ENCODE peak calls at places on chromosomes 5 and 9, in six cellular contexts. One of them, this sample, is unnamed.

GRCh38 chr9:129748249-129748648 is 4.6 kb downstream of the PTGES start:
- DNase-seq in activated T-cell treated with anti-CD3 and anti-CD28 coated beads, Interleukin-2, amount 50 U/mL, for 24 hours: no peak
- DNase-seq in NCI-H748 treated with DMSO at 0.1 percent for 48 hours: no peak
- DNase-seq in GM23248: peak
- DNase-seq in stimulated activated CD8-positive, alpha-beta memory T cell treated with anti-CD3 and anti-CD28 coated beads, Interleukin-4, amount 100 ng/mL, for 4 hours: no peak
- DNase-seq in C1 segment of cervical spinal cord: no peak
- DNase-seq in this sample: no peak

GRCh38 chr9:127166651-127167524 is 44.5 kb upstream of the ANGPTL2 start:
- DNase-seq in stimulated activated CD8-positive, alpha-beta memory T cell treated with anti-CD3 and anti-CD28 coated beads, Interleukin-4, amount 100 ng/mL, for 4 hours: no peak
- DNase-seq in activated T-cell treated with anti-CD3 and anti-CD28 coated beads, Interleukin-2, amount 50 U/mL, for 24 hours: no peak
- DNase-seq in NCI-H748 treated with DMSO at 0.1 percent for 48 hours: no peak
- DNase-seq in C1 segment of cervical spinal cord: no peak
- DNase-seq in GM23248: peak
- DNase-seq in this sample: no peak

GRCh38 chr5:1521671-1522600 is 1.8 kb downstream of the LPCAT1 start:
- DNase-seq in C1 segment of cervical spinal cord: no peak
- DNase-seq in stimulated activated CD8-positive, alpha-beta memory T cell treated with anti-CD3 and anti-CD28 coated beads, Interleukin-4, amount 100 ng/mL, for 4 hours: no peak
- DNase-seq in NCI-H748 treated with DMSO at 0.1 percent for 48 hours: no peak
- DNase-seq in activated T-cell treated with anti-CD3 and anti-CD28 coated beads, Interleukin-2, amount 50 U/mL, for 24 hours: peak
- DNase-seq in GM23248: peak
- DNase-seq in this sample: no peak

GRCh38 chr5:92378961-92379611 is 996.0 kb upstream of the ARRDC3 start:
- DNase-seq in stimulated activated CD8-positive, alpha-beta memory T cell treated with anti-CD3 and anti-CD28 coated beads, Interleukin-4, amount 100 ng/mL, for 4 hours: no peak
- DNase-seq in NCI-H748 treated with DMSO at 0.1 percent for 48 hours: no peak
- DNase-seq in C1 segment of cervical spinal cord: no peak
- DNase-seq in GM23248: peak
- DNase-seq in activated T-cell treated with anti-CD3 and anti-CD28 coated beads, Interleukin-2, amount 50 U/mL, for 24 hours: no peak
- DNase-seq in this sample: no peak

GRCh38 chr9:99820330-99821186 is 1.1 kb upstream of the NR4A3 start:
- DNase-seq in C1 segment of cervical spinal cord: peak
- DNase-seq in stimulated activated CD8-positive, alpha-beta memory T cell treated with anti-CD3 and anti-CD28 coated beads, Interleukin-4, amount 100 ng/mL, for 4 hours: peak
- DNase-seq in GM23248: peak
- DNase-seq in NCI-H748 treated with DMSO at 0.1 percent for 48 hours: peak
- DNase-seq in activated T-cell treated with anti-CD3 and anti-CD28 coated beads, Interleukin-2, amount 50 U/mL, for 24 hours: peak
- DNase-seq in this sample: peak

GRCh38 chr5:77679791-77680190 is 41.3 kb upstream of the OTP start:
- DNase-seq in NCI-H748 treated with DMSO at 0.1 percent for 48 hours: no peak
- DNase-seq in activated T-cell treated with anti-CD3 and anti-CD28 coated beads, Interleukin-2, amount 50 U/mL, for 24 hours: no peak
- DNase-seq in C1 segment of cervical spinal cord: no peak
- DNase-seq in GM23248: peak
- DNase-seq in stimulated activated CD8-positive, alpha-beta memory T cell treated with anti-CD3 and anti-CD28 coated beads, Interleukin-4, amount 100 ng/mL, for 4 hours: no peak
- DNase-seq in this sample: no peak

GRCh38 chr9:134501266-134502181 is 140.1 kb upstream of the COL5A1 start:
- DNase-seq in C1 segment of cervical spinal cord: no peak
- DNase-seq in GM23248: no peak
- DNase-seq in activated T-cell treated with anti-CD3 and anti-CD28 coated beads, Interleukin-2, amount 50 U/mL, for 24 hours: no peak
- DNase-seq in NCI-H748 treated with DMSO at 0.1 percent for 48 hours: no peak
- DNase-seq in stimulated activated CD8-positive, alpha-beta memory T cell treated with anti-CD3 and anti-CD28 coated beads, Interleukin-4, amount 100 ng/mL, for 4 hours: no peak
- DNase-seq in this sample: no peak

GRCh38 chr5:54243483-54244080 is 66.8 kb downstream of the ARL15 start:
- DNase-seq in activated T-cell treated with anti-CD3 and anti-CD28 coated beads, Interleukin-2, amount 50 U/mL, for 24 hours: no peak
- DNase-seq in C1 segment of cervical spinal cord: no peak
- DNase-seq in stimulated activated CD8-positive, alpha-beta memory T cell treated with anti-CD3 and anti-CD28 coated beads, Interleukin-4, amount 100 ng/mL, for 4 hours: no peak
- DNase-seq in GM23248: peak
- DNase-seq in NCI-H748 treated with DMSO at 0.1 percent for 48 hours: peak
- DNase-seq in this sample: peak

GRCh38 chr5:6745706-6746217 is 32.5 kb downstream of the TENT4A start:
- DNase-seq in NCI-H748 treated with DMSO at 0.1 percent for 48 hours: peak
- DNase-seq in activated T-cell treated with anti-CD3 and anti-CD28 coated beads, Interleukin-2, amount 50 U/mL, for 24 hours: peak
- DNase-seq in GM23248: peak
- DNase-seq in stimulated activated CD8-positive, alpha-beta memory T cell treated with anti-CD3 and anti-CD28 coated beads, Interleukin-4, amount 100 ng/mL, for 4 hours: no peak
- DNase-seq in C1 segment of cervical spinal cord: no peak
- DNase-seq in this sample: peak

GRCh38 chr9:107208121-107208520 is 75.0 kb upstream of the RAD23B start:
- DNase-seq in GM23248: peak
- DNase-seq in C1 segment of cervical spinal cord: no peak
- DNase-seq in activated T-cell treated with anti-CD3 and anti-CD28 coated beads, Interleukin-2, amount 50 U/mL, for 24 hours: no peak
- DNase-seq in NCI-H748 treated with DMSO at 0.1 percent for 48 hours: no peak
- DNase-seq in stimulated activated CD8-positive, alpha-beta memory T cell treated with anti-CD3 and anti-CD28 coated beads, Interleukin-4, amount 100 ng/mL, for 4 hours: no peak
- DNase-seq in this sample: no peak

GRCh38 chr9:755454-756381 is 85.8 kb upstream of the DMRT1 start:
- DNase-seq in C1 segment of cervical spinal cord: no peak
- DNase-seq in NCI-H748 treated with DMSO at 0.1 percent for 48 hours: no peak
- DNase-seq in GM23248: peak
- DNase-seq in stimulated activated CD8-positive, alpha-beta memory T cell treated with anti-CD3 and anti-CD28 coated beads, Interleukin-4, amount 100 ng/mL, for 4 hours: no peak
- DNase-seq in activated T-cell treated with anti-CD3 and anti-CD28 coated beads, Interleukin-2, amount 50 U/mL, for 24 hours: no peak
- DNase-seq in this sample: no peak

GRCh38 chr9:130869250-130869649 is 27.4 kb downstream of the QRFP start:
- DNase-seq in GM23248: peak
- DNase-seq in activated T-cell treated with anti-CD3 and anti-CD28 coated beads, Interleukin-2, amount 50 U/mL, for 24 hours: no peak
- DNase-seq in C1 segment of cervical spinal cord: no peak
- DNase-seq in NCI-H748 treated with DMSO at 0.1 percent for 48 hours: no peak
- DNase-seq in stimulated activated CD8-positive, alpha-beta memory T cell treated with anti-CD3 and anti-CD28 coated beads, Interleukin-4, amount 100 ng/mL, for 4 hours: no peak
- DNase-seq in this sample: no peak

GRCh38 chr9:101593345-101593744 is 1.4 kb downstream of the PPP3R2 start:
- DNase-seq in GM23248: no peak
- DNase-seq in C1 segment of cervical spinal cord: no peak
- DNase-seq in stimulated activated CD8-positive, alpha-beta memory T cell treated with anti-CD3 and anti-CD28 coated beads, Interleukin-4, amount 100 ng/mL, for 4 hours: no peak
- DNase-seq in activated T-cell treated with anti-CD3 and anti-CD28 coated beads, Interleukin-2, amount 50 U/mL, for 24 hours: no peak
- DNase-seq in NCI-H748 treated with DMSO at 0.1 percent for 48 hours: no peak
- DNase-seq in this sample: no peak

GRCh38 chr5:53160895-53161294 is 51.3 kb upstream of the MOCS2 start:
- DNase-seq in activated T-cell treated with anti-CD3 and anti-CD28 coated beads, Interleukin-2, amount 50 U/mL, for 24 hours: no peak
- DNase-seq in C1 segment of cervical spinal cord: no peak
- DNase-seq in stimulated activated CD8-positive, alpha-beta memory T cell treated with anti-CD3 and anti-CD28 coated beads, Interleukin-4, amount 100 ng/mL, for 4 hours: no peak
- DNase-seq in NCI-H748 treated with DMSO at 0.1 percent for 48 hours: no peak
- DNase-seq in GM23248: no peak
- DNase-seq in this sample: no peak

GRCh38 chr5:66178799-66179198 is 34.7 kb downstream of the SREK1 start:
- DNase-seq in activated T-cell treated with anti-CD3 and anti-CD28 coated beads, Interleukin-2, amount 50 U/mL, for 24 hours: no peak
- DNase-seq in C1 segment of cervical spinal cord: no peak
- DNase-seq in GM23248: no peak
- DNase-seq in NCI-H748 treated with DMSO at 0.1 percent for 48 hours: no peak
- DNase-seq in stimulated activated CD8-positive, alpha-beta memory T cell treated with anti-CD3 and anti-CD28 coated beads, Interleukin-4, amount 100 ng/mL, for 4 hours: no peak
- DNase-seq in this sample: no peak

GRCh38 chr5:120866997-120867396 is 402.9 kb downstream of the PRR16 start:
- DNase-seq in GM23248: no peak
- DNase-seq in stimulated activated CD8-positive, alpha-beta memory T cell treated with anti-CD3 and anti-CD28 coated beads, Interleukin-4, amount 100 ng/mL, for 4 hours: no peak
- DNase-seq in C1 segment of cervical spinal cord: no peak
- DNase-seq in activated T-cell treated with anti-CD3 and anti-CD28 coated beads, Interleukin-2, amount 50 U/mL, for 24 hours: no peak
- DNase-seq in NCI-H748 treated with DMSO at 0.1 percent for 48 hours: no peak
- DNase-seq in this sample: no peak

GRCh38 chr5:157947156-157947555 is 88.2 kb upstream of the CLINT1 start:
- DNase-seq in stimulated activated CD8-positive, alpha-beta memory T cell treated with anti-CD3 and anti-CD28 coated beads, Interleukin-4, amount 100 ng/mL, for 4 hours: no peak
- DNase-seq in C1 segment of cervical spinal cord: no peak
- DNase-seq in GM23248: no peak
- DNase-seq in NCI-H748 treated with DMSO at 0.1 percent for 48 hours: no peak
- DNase-seq in activated T-cell treated with anti-CD3 and anti-CD28 coated beads, Interleukin-2, amount 50 U/mL, for 24 hours: no peak
- DNase-seq in this sample: no peak

GRCh38 chr5:91301459-91301858 is 81.7 kb downstream of the ARRDC3 start:
- DNase-seq in GM23248: peak
- DNase-seq in C1 segment of cervical spinal cord: no peak
- DNase-seq in NCI-H748 treated with DMSO at 0.1 percent for 48 hours: no peak
- DNase-seq in activated T-cell treated with anti-CD3 and anti-CD28 coated beads, Interleukin-2, amount 50 U/mL, for 24 hours: no peak
- DNase-seq in stimulated activated CD8-positive, alpha-beta memory T cell treated with anti-CD3 and anti-CD28 coated beads, Interleukin-4, amount 100 ng/mL, for 4 hours: no peak
- DNase-seq in this sample: no peak

GRCh38 chr9:133506653-133507038 is 18.1 kb downstream of the MYMK start:
- DNase-seq in stimulated activated CD8-positive, alpha-beta memory T cell treated with anti-CD3 and anti-CD28 coated beads, Interleukin-4, amount 100 ng/mL, for 4 hours: no peak
- DNase-seq in C1 segment of cervical spinal cord: no peak
- DNase-seq in activated T-cell treated with anti-CD3 and anti-CD28 coated beads, Interleukin-2, amount 50 U/mL, for 24 hours: no peak
- DNase-seq in GM23248: peak
- DNase-seq in NCI-H748 treated with DMSO at 0.1 percent for 48 hours: no peak
- DNase-seq in this sample: no peak

GRCh38 chr9:114096866-114097612 is 2.1 kb downstream of the KIF12 start:
- DNase-seq in NCI-H748 treated with DMSO at 0.1 percent for 48 hours: no peak
- DNase-seq in stimulated activated CD8-positive, alpha-beta memory T cell treated with anti-CD3 and anti-CD28 coated beads, Interleukin-4, amount 100 ng/mL, for 4 hours: no peak
- DNase-seq in GM23248: no peak
- DNase-seq in activated T-cell treated with anti-CD3 and anti-CD28 coated beads, Interleukin-2, amount 50 U/mL, for 24 hours: no peak
- DNase-seq in C1 segment of cervical spinal cord: no peak
- DNase-seq in this sample: no peak

GRCh38 chr5:6783787-6784186 is 70.6 kb downstream of the TENT4A start:
- DNase-seq in activated T-cell treated with anti-CD3 and anti-CD28 coated beads, Interleukin-2, amount 50 U/mL, for 24 hours: no peak
- DNase-seq in C1 segment of cervical spinal cord: no peak
- DNase-seq in GM23248: no peak
- DNase-seq in NCI-H748 treated with DMSO at 0.1 percent for 48 hours: no peak
- DNase-seq in stimulated activated CD8-positive, alpha-beta memory T cell treated with anti-CD3 and anti-CD28 coated beads, Interleukin-4, amount 100 ng/mL, for 4 hours: no peak
- DNase-seq in this sample: no peak

GRCh38 chr5:133642153-133642552 is 29.8 kb upstream of the FSTL4 start:
- DNase-seq in C1 segment of cervical spinal cord: no peak
- DNase-seq in GM23248: no peak
- DNase-seq in NCI-H748 treated with DMSO at 0.1 percent for 48 hours: no peak
- DNase-seq in activated T-cell treated with anti-CD3 and anti-CD28 coated beads, Interleukin-2, amount 50 U/mL, for 24 hours: no peak
- DNase-seq in stimulated activated CD8-positive, alpha-beta memory T cell treated with anti-CD3 and anti-CD28 coated beads, Interleukin-4, amount 100 ng/mL, for 4 hours: no peak
- DNase-seq in this sample: no peak

GRCh38 chr5:170448221-170448620 is 55.6 kb upstream of the KCNIP1 start:
- DNase-seq in stimulated activated CD8-positive, alpha-beta memory T cell treated with anti-CD3 and anti-CD28 coated beads, Interleukin-4, amount 100 ng/mL, for 4 hours: no peak
- DNase-seq in GM23248: no peak
- DNase-seq in C1 segment of cervical spinal cord: no peak
- DNase-seq in NCI-H748 treated with DMSO at 0.1 percent for 48 hours: no peak
- DNase-seq in activated T-cell treated with anti-CD3 and anti-CD28 coated beads, Interleukin-2, amount 50 U/mL, for 24 hours: no peak
- DNase-seq in this sample: no peak

GRCh38 chr5:95572016-95572415 is 17.1 kb downstream of the ARSK start:
- DNase-seq in NCI-H748 treated with DMSO at 0.1 percent for 48 hours: no peak
- DNase-seq in activated T-cell treated with anti-CD3 and anti-CD28 coated beads, Interleukin-2, amount 50 U/mL, for 24 hours: no peak
- DNase-seq in GM23248: no peak
- DNase-seq in stimulated activated CD8-positive, alpha-beta memory T cell treated with anti-CD3 and anti-CD28 coated beads, Interleukin-4, amount 100 ng/mL, for 4 hours: no peak
- DNase-seq in C1 segment of cervical spinal cord: no peak
- DNase-seq in this sample: no peak

GRCh38 chr5:106094128-106094726 is 1576.5 kb downstream of the EFNA5 start:
- DNase-seq in GM23248: peak
- DNase-seq in NCI-H748 treated with DMSO at 0.1 percent for 48 hours: peak
- DNase-seq in stimulated activated CD8-positive, alpha-beta memory T cell treated with anti-CD3 and anti-CD28 coated beads, Interleukin-4, amount 100 ng/mL, for 4 hours: no peak
- DNase-seq in activated T-cell treated with anti-CD3 and anti-CD28 coated beads, Interleukin-2, amount 50 U/mL, for 24 hours: no peak
- DNase-seq in C1 segment of cervical spinal cord: no peak
- DNase-seq in this sample: peak

GRCh38 chr5:108636135-108636888 is 111.4 kb upstream of the FER start:
- DNase-seq in C1 segment of cervical spinal cord: no peak
- DNase-seq in GM23248: no peak
- DNase-seq in stimulated activated CD8-positive, alpha-beta memory T cell treated with anti-CD3 and anti-CD28 coated beads, Interleukin-4, amount 100 ng/mL, for 4 hours: no peak
- DNase-seq in activated T-cell treated with anti-CD3 and anti-CD28 coated beads, Interleukin-2, amount 50 U/mL, for 24 hours: no peak
- DNase-seq in NCI-H748 treated with DMSO at 0.1 percent for 48 hours: no peak
- DNase-seq in this sample: no peak

GRCh38 chr5:321726-322251 is 275 bp downstream of the AHRR start:
- DNase-seq in stimulated activated CD8-positive, alpha-beta memory T cell treated with anti-CD3 and anti-CD28 coated beads, Interleukin-4, amount 100 ng/mL, for 4 hours: no peak
- DNase-seq in NCI-H748 treated with DMSO at 0.1 percent for 48 hours: no peak
- DNase-seq in activated T-cell treated with anti-CD3 and anti-CD28 coated beads, Interleukin-2, amount 50 U/mL, for 24 hours: no peak
- DNase-seq in C1 segment of cervical spinal cord: no peak
- DNase-seq in GM23248: peak
- DNase-seq in this sample: no peak

GRCh38 chr5:164097747-164098146 is 592.3 kb downstream of the MAT2B start:
- DNase-seq in C1 segment of cervical spinal cord: no peak
- DNase-seq in NCI-H748 treated with DMSO at 0.1 percent for 48 hours: no peak
- DNase-seq in stimulated activated CD8-positive, alpha-beta memory T cell treated with anti-CD3 and anti-CD28 coated beads, Interleukin-4, amount 100 ng/mL, for 4 hours: no peak
- DNase-seq in activated T-cell treated with anti-CD3 and anti-CD28 coated beads, Interleukin-2, amount 50 U/mL, for 24 hours: no peak
- DNase-seq in GM23248: no peak
- DNase-seq in this sample: no peak

GRCh38 chr5:9358961-9359686 is 186.8 kb downstream of the SEMA5A start:
- DNase-seq in NCI-H748 treated with DMSO at 0.1 percent for 48 hours: no peak
- DNase-seq in activated T-cell treated with anti-CD3 and anti-CD28 coated beads, Interleukin-2, amount 50 U/mL, for 24 hours: no peak
- DNase-seq in stimulated activated CD8-positive, alpha-beta memory T cell treated with anti-CD3 and anti-CD28 coated beads, Interleukin-4, amount 100 ng/mL, for 4 hours: no peak
- DNase-seq in GM23248: peak
- DNase-seq in C1 segment of cervical spinal cord: no peak
- DNase-seq in this sample: no peak

This sample was measured in NCI-H774.